ENCODE peak calls at places on chromosomes 3 and 15, in four cellular contexts. B, G, X and F are unnamed samples.
A peak's percentile ranks its signal among the peaks of the same experiment; 100 is the strongest.

GRCh38 chr3:30626443-30627181 is 20.2 kb downstream of the TGFBR2 start:
- DNase-seq in X (no peak), G (no peak), B (no peak), F (no peak)

GRCh38 chr3:45904931-45905330 is 18.6 kb downstream of the CCR9 start:
- DNase-seq in B (no peak), G (peak; percentile 76), X (no peak), F (no peak)

GRCh38 chr3:119974666-119975065 is 119.6 kb downstream of the GSK3B start:
- DNase-seq in X (no peak), B (no peak), G (no peak), F (no peak)

GRCh38 chr3:13143381-13144004 is 70.3 kb upstream of the IQSEC1 start:
- DNase-seq in G (no peak), B (no peak), X (no peak), F (no peak)

GRCh38 chr3:107833046-107833445 is 257.8 kb downstream of the CD47 start:
- DNase-seq in G (no peak), B (no peak), X (no peak), F (no peak)

GRCh38 chr15:82810061-82810862 is 834 bp downstream of the WHAMM start:
- DNase-seq in X (no peak), B (peak; percentile 67), G (no peak), F (peak; percentile 25)

GRCh38 chr3:162780313-162780712 is 1283.7 kb downstream of the OTOL1 start:
- DNase-seq in B (no peak), G (no peak), X (no peak), F (no peak)

GRCh38 chr3:82654708-82655107 is 893.3 kb upstream of the GBE1 start:
- DNase-seq in B (no peak), G (no peak), X (no peak), F (no peak)

GRCh38 chr3:172543419-172543818 is 20.2 kb upstream of the TNFSF10 start:
- DNase-seq in G (no peak), B (no peak), X (no peak), F (no peak)

GRCh38 chr15:89845305-89845893 is 30.7 kb upstream of the ANPEP start:
- DNase-seq in B (no peak), X (no peak), G (no peak), F (no peak)

GRCh38 chr3:31710123-31710841 is 177.6 kb downstream of the STT3B start:
- DNase-seq in B (no peak), X (no peak), G (no peak), F (no peak)

GRCh38 chr15:38367476-38367875 is 86.5 kb upstream of the FAM98B start:
- DNase-seq in X (no peak), B (no peak), G (no peak), F (no peak)